ENCODE peak calls at places on chromosomes 6 and 20, in nine cellular contexts. T is IMR-90, U is colonic mucosa, H is body of pancreas, K is heart left ventricle, D is upper lobe of right lung, B is dorsolateral prefrontal cortex, S is prostate gland, Q is hepatocyte. C is an unnamed sample.
A peak's percentile ranks its signal among the peaks of the same experiment; 100 is the strongest.

GRCh38 chr6:161924516-161925116 is 650.8 kb upstream of the AGPAT4 start:
- DNase-seq in T (no peak), U (no peak), H (no peak), K (no peak), D (no peak), B (no peak), S (no peak), Q (no peak), C (no peak)

GRCh38 chr6:111993342-111993741 is 60.6 kb upstream of the CCN6 start:
- DNase-seq in T (no peak), U (no peak), H (no peak), K (no peak), D (no peak), B (no peak), S (no peak), Q (no peak), C (no peak)

GRCh38 chr6:11613858-11614257 is 76.3 kb downstream of the TMEM170B start:
- DNase-seq in T (peak; percentile 98), U (no peak), H (no peak), K (no peak), D (no peak), B (no peak), S (no peak), Q (no peak), C (no peak)

GRCh38 chr6:43851204-43851855 is 81.3 kb downstream of the VEGFA start:
- DNase-seq in T (peak; percentile 73), U (no peak), H (no peak), K (no peak), D (peak; percentile 67), B (no peak), S (no peak), Q (peak; percentile 48), C (no peak)

GRCh38 chr6:153831350-153832078 is 207.5 kb upstream of the OPRM1 start:
- DNase-seq in T (no peak), U (no peak), H (no peak), K (no peak), D (no peak), B (no peak), S (no peak), Q (no peak), C (no peak)

GRCh38 chr6:1325471-1326309 is 13.8 kb downstream of the FOXQ1 start:
- DNase-seq in T (peak; percentile 93), U (no peak), H (peak; percentile 90), K (no peak), D (no peak), B (no peak), S (no peak), Q (peak; percentile 67), C (no peak)

GRCh38 chr6:91198588-91199255 is 611.9 kb upstream of the MAP3K7 start:
- DNase-seq in T (no peak), U (no peak), H (no peak), K (no peak), D (no peak), B (no peak), S (no peak), Q (no peak), C (no peak)

GRCh38 chr6:81766482-81767069 is 14.1 kb upstream of the TENT5A start:
- DNase-seq in T (peak; percentile 93), U (peak; percentile 48), H (no peak), K (no peak), D (no peak), B (no peak), S (no peak), Q (peak; percentile 44), C (no peak)

GRCh38 chr20:50625986-50626677 is 65.2 kb downstream of the RIPOR3 start:
- DNase-seq in T (peak; percentile 39), U (peak; percentile 36), H (peak; percentile 36), K (peak; percentile 69), D (no peak), B (no peak), S (no peak), Q (peak; percentile 68), C (peak; percentile 75)

GRCh38 chr20:44990957-44991356 is 24.6 kb downstream of the STK4 start:
- DNase-seq in T (no peak), U (no peak), H (no peak), K (no peak), D (no peak), B (no peak), S (no peak), Q (no peak), C (no peak)

GRCh38 chr6:137323860-137324259 is 104.7 kb upstream of the IFNGR1 start:
- DNase-seq in T (no peak), U (no peak), H (no peak), K (no peak), D (no peak), B (no peak), S (no peak), Q (no peak), C (no peak)

GRCh38 chr6:55528624-55529023 is 50.4 kb downstream of the HMGCLL1 start:
- DNase-seq in T (peak; percentile 37), U (peak; percentile 18), H (no peak), K (no peak), D (no peak), B (no peak), S (no peak), Q (peak; percentile 39), C (no peak)

GRCh38 chr6:1787894-1788293 is 178.2 kb downstream of the FOXC1 start:
- DNase-seq in T (peak; percentile 65), U (no peak), H (peak; percentile 90), K (peak; percentile 47), D (no peak), B (no peak), S (no peak), Q (no peak), C (peak; percentile 70)

GRCh38 chr6:158817298-158818007 is 1.7 kb downstream of the EZR start:
- DNase-seq in T (peak; percentile 48), U (peak; percentile 68), H (peak; percentile 84), K (peak; percentile 72), D (peak; percentile 85), B (no peak), S (peak; percentile 68), Q (peak; percentile 63), C (peak; percentile 78)

GRCh38 chr6:131989036-131989435 is 37.9 kb upstream of the CCN2 start:
- DNase-seq in T (no peak), U (no peak), H (no peak), K (no peak), D (no peak), B (no peak), S (no peak), Q (no peak), C (no peak)
- H3K27me3 ChIP-seq in T (no peaks in the 10 kb centered on the region), U (no peaks in the 10 kb centered on the region), H (no peaks in the 10 kb centered on the region), K (no peaks in the 10 kb centered on the region), D (no peaks in the 10 kb centered on the region), B (no peaks in the 10 kb centered on the region), S (no peaks in the 10 kb centered on the region), Q (no peaks in the 10 kb centered on the region), C (no peaks in the 10 kb centered on the region)

GRCh38 chr20:57450931-57451330 is 59.7 kb downstream of the RBM38 start:
- DNase-seq in T (no peak), U (no peak), H (no peak), K (no peak), D (no peak), B (no peak), S (no peak), Q (no peak), C (peak; percentile 47)

GRCh38 chr20:57449398-57450354 is 58.5 kb downstream of the RBM38 start:
- DNase-seq in T (no peak), U (no peak), H (no peak), K (no peak), D (no peak), B (no peak), S (no peak), Q (no peak), C (no peak)

GRCh38 chr20:57450419-57450818 is 59.2 kb downstream of the RBM38 start:
- DNase-seq in T (peak; percentile 13), U (peak; percentile 44), H (no peak), K (peak; percentile 70), D (peak; percentile 82), B (no peak), S (no peak), Q (no peak), C (peak; percentile 82)

GRCh38 chr20:57451356-57451755 is 60.2 kb downstream of the RBM38 start:
- DNase-seq in T (no peak), U (no peak), H (no peak), K (no peak), D (no peak), B (no peak), S (no peak), Q (no peak), C (no peak)

DNA sequence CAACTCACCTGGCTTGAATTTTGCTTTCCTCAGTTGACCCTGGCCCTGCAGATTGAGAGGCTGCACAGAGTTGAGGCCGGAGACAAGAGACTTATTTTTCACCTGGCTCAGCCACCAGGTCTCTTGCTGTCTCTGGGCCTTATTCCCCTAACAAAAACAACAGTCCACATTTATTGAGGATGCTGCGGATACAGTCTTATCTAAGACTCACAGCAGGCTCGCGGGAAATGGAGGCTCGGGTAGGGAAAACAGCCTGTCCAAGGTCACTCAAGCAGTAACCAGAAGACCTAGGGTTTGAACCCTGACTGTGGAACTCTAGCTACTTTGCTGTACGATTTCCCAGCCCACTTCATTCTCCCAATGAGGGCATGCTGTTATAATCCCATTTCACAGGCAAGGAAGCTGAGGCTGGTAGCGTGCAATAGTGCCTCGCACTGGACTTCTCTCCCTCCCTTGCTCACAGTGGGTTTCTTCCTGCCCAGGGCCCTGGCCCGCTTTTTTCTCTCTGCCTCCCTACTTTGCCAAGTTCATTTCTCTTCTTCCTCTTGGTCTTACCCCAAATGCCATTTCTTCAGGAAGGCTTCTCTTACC is 57.7 kb downstream of the RBM38 start:
- DNase-seq in T (no peak), U (no peak), H (no peak), K (no peak), D (no peak), B (no peak), S (no peak), Q (no peak), C (peak; percentile 16)
- H3K27me3 ChIP-seq in T (peaks cover 12% of the 10 kb centered on the region), U (no peaks in the 10 kb centered on the region), H (no peaks in the 10 kb centered on the region), K (no peaks in the 10 kb centered on the region), D (no peaks in the 10 kb centered on the region), B (no peaks in the 10 kb centered on the region), S (no peaks in the 10 kb centered on the region), Q (peaks cover 4% of the 10 kb centered on the region), C (no peaks in the 10 kb centered on the region)

GRCh38 chr6:129329677-129330076 is 380.3 kb downstream of the ARHGAP18 start:
- DNase-seq in T (no peak), U (no peak), H (no peak), K (no peak), D (no peak), B (no peak), S (no peak), Q (no peak), C (no peak)

GRCh38 chr6:129335792-129336191 is 374.2 kb downstream of the ARHGAP18 start:
- DNase-seq in T (no peak), U (no peak), H (no peak), K (no peak), D (no peak), B (no peak), S (no peak), Q (no peak), C (no peak)

GRCh38 chr6:129331450-129332138 is 378.4 kb downstream of the ARHGAP18 start:
- DNase-seq in T (peak; percentile 78), U (no peak), H (no peak), K (no peak), D (no peak), B (no peak), S (no peak), Q (no peak), C (no peak)
- H3K27me3 ChIP-seq in T (no peaks in the 10 kb centered on the region), U (no peaks in the 10 kb centered on the region), H (no peaks in the 10 kb centered on the region), K (no peaks in the 10 kb centered on the region), D (no peaks in the 10 kb centered on the region), B (no peaks in the 10 kb centered on the region), S (no peaks in the 10 kb centered on the region), Q (no peaks in the 10 kb centered on the region), C (no peaks in the 10 kb centered on the region)

GRCh38 chr20:46605978-46606816 is 45.1 kb downstream of the SLC13A3 start:
- DNase-seq in T (no peak), U (no peak), H (no peak), K (no peak), D (no peak), B (no peak), S (no peak), Q (no peak), C (no peak)
- H3K27me3 ChIP-seq in T (no peaks in the 10 kb centered on the region), U (no peaks in the 10 kb centered on the region), H (no peaks in the 10 kb centered on the region), K (no peaks in the 10 kb centered on the region), D (no peaks in the 10 kb centered on the region), B (no peaks in the 10 kb centered on the region), S (no peaks in the 10 kb centered on the region), Q (no peaks in the 10 kb centered on the region), C (no peaks in the 10 kb centered on the region)